ENCODE peak calls at places on chromosome 6, in six cellular contexts. O is H7, N is H54, F is activated T-cell treated with anti-CD3 and anti-CD28 coated beads for 1 hour, Q is T-helper 17 cell, K is esophagus squamous epithelium. U is an unnamed sample.

GRCh38 chr6:33551538-33551937 is 28.5 kb downstream of the BAK1 start:
- DNase-seq in O (no peak), N (no peak), F (no peak), Q (no peak), K (no peak), U (no peak)

GRCh38 chr6:129345890-129346289 is 364.1 kb downstream of the ARHGAP18 start:
- DNase-seq in O (no peak), N (no peak), F (no peak), Q (no peak), K (no peak), U (no peak)

GRCh38 chr6:27565839-27566779 is 93.2 kb upstream of the ZNF184 start:
- DNase-seq in O (peak), N (no peak), F (no peak), Q (no peak), K (no peak), U (no peak)

GRCh38 chr6:40307712-40308111 is 279.5 kb downstream of the LRFN2 start:
- DNase-seq in O (no peak), N (no peak), F (no peak), Q (no peak), K (no peak), U (no peak)

GRCh38 chr6:136113736-136114173 is 136.4 kb downstream of the MTFR2 start:
- DNase-seq in O (peak), N (peak), F (no peak), Q (no peak), K (no peak), U (no peak)

GRCh38 chr6:135858941-135859340 is 7.4 kb downstream of the PDE7B start:
- DNase-seq in O (no peak), N (no peak), F (no peak), Q (no peak), K (no peak), U (no peak)

GRCh38 chr6:15430947-15431405 is 185.1 kb downstream of the JARID2 start:
- DNase-seq in O (no peak), N (no peak), F (no peak), Q (no peak), K (no peak), U (no peak)

GRCh38 chr6:107488875-107489635 is 862 bp upstream of the SOBP start:
- DNase-seq in O (peak), N (no peak), F (no peak), Q (no peak), K (no peak), U (no peak)

GRCh38 chr6:119742188-119742803 is 392.7 kb upstream of the MAN1A1 start:
- DNase-seq in O (peak), N (peak), F (peak), Q (peak), K (no peak), U (peak)

GRCh38 chr6:149236584-149236983 is 80.9 kb upstream of the TAB2 start:
- DNase-seq in O (no peak), N (no peak), F (no peak), Q (no peak), K (no peak), U (no peak)

GRCh38 chr6:106609699-106610098 is 19.6 kb downstream of the RTN4IP1 start:
- DNase-seq in O (no peak), N (no peak), F (no peak), Q (no peak), K (no peak), U (no peak)

GRCh38 chr6:29696147-29697129 is 15.5 kb upstream of the ZFP57 start:
- DNase-seq in O (peak), N (no peak), F (no peak), Q (no peak), K (no peak), U (no peak)

GRCh38 chr6:4133941-4134838 is 1.2 kb downstream of the ECI2 start:
- DNase-seq in O (peak), N (no peak), F (no peak), Q (no peak), K (no peak), U (no peak)

GRCh38 chr6:161631676-161632194 is 357.9 kb upstream of the AGPAT4 start:
- DNase-seq in O (no peak), N (no peak), F (no peak), Q (no peak), K (no peak), U (no peak)

GRCh38 chr6:44071670-44072451 is 55.4 kb downstream of the MRPL14 start:
- DNase-seq in O (no peak), N (peak), F (no peak), Q (no peak), K (no peak), U (no peak)

GRCh38 chr6:2085657-2086056 is 159.7 kb downstream of the GMDS start:
- DNase-seq in O (no peak), N (no peak), F (no peak), Q (no peak), K (no peak), U (no peak)

GRCh38 chr6:4910060-4910746 is 93.6 kb downstream of the RPP40 start:
- DNase-seq in O (no peak), N (no peak), F (no peak), Q (no peak), K (no peak), U (no peak)

GRCh38 chr6:170176621-170177382 is 114.1 kb downstream of the DLL1 start:
- DNase-seq in O (peak), N (no peak), F (no peak), Q (no peak), K (no peak), U (no peak)

GRCh38 chr6:28078050-28078449 is 2.3 kb upstream of the ZNF165 start:
- DNase-seq in O (no peak), N (no peak), F (no peak), Q (no peak), K (no peak), U (no peak)

GRCh38 chr6:34225551-34225950 is 11.1 kb upstream of the HMGA1 start:
- DNase-seq in O (peak), N (no peak), F (no peak), Q (no peak), K (no peak), U (no peak)

U was measured in T follicular helper cell.